ENCODE peak calls at places on chromosome 6, in seven cellular contexts. D, W, B, H, E, T and X are unnamed samples. For H3K4me1, the result is how much of the 10 kb centered on the place peaks cover.

GRCh38 chr6:118912646-118913045 is 18.7 kb downstream of the ASF1A start:
- DNase-seq in W (no peak), B (no peak), T (no peak), D (no peak), E (no peak), H (no peak), X (no peak)

GRCh38 chr6:30542915-30543314 is 13.4 kb downstream of the GNL1 start:
- DNase-seq in H (no peak), D (no peak), B (peak), W (no peak), T (no peak), E (no peak), X (no peak)

GRCh38 chr6:126054258-126054702 is 67.9 kb downstream of the TRMT11 start:
- DNase-seq in D (no peak), W (no peak), B (no peak), E (no peak), T (no peak), H (no peak), X (no peak)

GRCh38 chr6:35508027-35508426 is 4.7 kb downstream of the TULP1 start:
- DNase-seq in B (no peak), W (no peak), T (no peak), E (no peak), D (no peak), H (no peak), X (no peak)

GRCh38 chr6:157240059-157240959 is 83.0 kb downstream of the TMEM242 start:
- DNase-seq in E (no peak), B (no peak), D (no peak), H (peak), W (no peak), T (peak), X (peak)

GRCh38 chr6:9878535-9878934 is 536.3 kb downstream of the TFAP2A start:
- DNase-seq in H (no peak), T (no peak), D (no peak), W (no peak), B (no peak), E (no peak), X (no peak)

GRCh38 chr6:124962617-124963415 is 579 bp downstream of the RNF217 start:
- DNase-seq in D (peak), E (peak), W (peak), T (no peak), H (peak), B (peak), X (peak)

GRCh38 chr6:113718588-113718987 is 138.6 kb upstream of the MARCKS start:
- DNase-seq in T (no peak), B (no peak), E (no peak), D (no peak), W (no peak), H (no peak), X (no peak)

GRCh38 chr6:154301086-154301625 is 55.4 kb downstream of the IPCEF1 start:
- DNase-seq in W (no peak), D (no peak), H (no peak), E (no peak), T (no peak), B (no peak), X (no peak)

GRCh38 chr6:127716425-127716930 is 139.5 kb downstream of the C6orf58 start:
- DNase-seq in W (no peak), B (no peak), D (no peak), E (no peak), H (no peak), T (no peak), X (no peak)

GRCh38 chr6:161890133-161890833 is 616.4 kb upstream of the AGPAT4 start:
- DNase-seq in W (no peak), T (no peak), H (no peak), B (no peak), E (no peak), D (no peak), X (no peak)

GRCh38 chr6:84027340-84028183 is 6.0 kb upstream of the MRAP2 start:
- DNase-seq in T (no peak), W (no peak), H (no peak), E (peak), D (no peak), B (no peak), X (peak)

GRCh38 chr6:26336355-26337198 is 28.4 kb upstream of the BTN3A2 start:
- DNase-seq in W (no peak), D (no peak), E (no peak), B (peak), H (no peak), T (no peak), X (no peak)

GRCh38 chr6:67393356-67393755 is 1241.7 kb upstream of the ADGRB3 start:
- DNase-seq in B (no peak), T (no peak), E (no peak), D (no peak), W (no peak), H (no peak), X (no peak)

GRCh38 chr6:132020138-132020551 is 69.0 kb upstream of the CCN2 start:
- DNase-seq in T (no peak), D (no peak), E (no peak), H (peak), B (no peak), W (no peak), X (no peak)

GRCh38 chr6:21507811-21508210 is 85.7 kb upstream of the SOX4 start:
- DNase-seq in D (no peak), B (no peak), E (no peak), T (no peak), W (no peak), H (no peak), X (no peak)

GRCh38 chr6:93496548-93496947 is 77.2 kb upstream of the EPHA7 start:
- DNase-seq in H (no peak), T (no peak), W (no peak), E (no peak), B (no peak), D (no peak), X (no peak)

GRCh38 chr6:135876048-135876447 is 24.5 kb downstream of the PDE7B start:
- DNase-seq in W (no peak), H (no peak), D (peak), E (no peak), T (no peak), B (peak), X (no peak)

GRCh38 chr6:89495961-89496535 is 63.1 kb downstream of the ANKRD6 start:
- DNase-seq in H (no peak), W (no peak), E (no peak), T (no peak), D (no peak), B (no peak), X (no peak)

GRCh38 chr6:21738180-21739094 is 144.9 kb downstream of the SOX4 start:
- DNase-seq in D (no peak), E (no peak), T (no peak), B (no peak), W (no peak), H (no peak), X (peak)

GRCh38 chr6:40517654-40518053 is 69.5 kb downstream of the LRFN2 start:
- DNase-seq in B (no peak), E (no peak), W (no peak), D (no peak), H (no peak), T (no peak), X (no peak)

GRCh38 chr6:90293319-90293937 is 3.2 kb downstream of the BACH2 start:
- DNase-seq in H (no peak), E (no peak), B (no peak), D (no peak), T (no peak), W (no peak), X (no peak)

GRCh38 chr6:5302995-5303622 is 41.8 kb downstream of the FARS2 start:
- DNase-seq in W (peak), H (no peak), T (peak), B (peak), E (peak), D (peak), X (peak)

GRCh38 chr6:23754197-23754596 is 371.8 kb upstream of the NRSN1 start:
- DNase-seq in B (no peak), T (no peak), H (no peak), D (no peak), W (no peak), E (no peak), X (no peak)

GRCh38 chr6:108348655-108349349 is 53.9 kb downstream of the AFG1L start:
- DNase-seq in W (no peak), E (no peak), T (no peak), H (no peak), D (no peak), B (no peak), X (no peak)

GRCh38 chr6:142929751-142930358 is 15.1 kb downstream of the HIVEP2 start:
- DNase-seq in T (no peak), W (no peak), B (no peak), E (no peak), H (no peak), D (no peak), X (no peak)

GRCh38 chr6:113361014-113361645 is 496.0 kb upstream of the MARCKS start:
- DNase-seq in B (no peak), E (no peak), D (no peak), H (no peak), W (no peak), T (no peak), X (no peak)

GRCh38 chr6:88535296-88535695 is 369.1 kb upstream of the CNR1 start:
- DNase-seq in B (peak), D (no peak), H (no peak), T (no peak), W (no peak), E (no peak), X (no peak)

GRCh38 chr6:124974770-124975377 is 12.6 kb downstream of the RNF217 start:
- DNase-seq in W (no peak), T (no peak), H (no peak), B (no peak), E (no peak), D (no peak), X (peak)

GRCh38 chr6:48986803-48987202 is 476.2 kb downstream of the MMUT start:
- DNase-seq in W (no peak), E (no peak), H (no peak), T (no peak), D (no peak), B (no peak), X (no peak)

GRCh38 chr6:6277418-6277817 is 43.0 kb downstream of the F13A1 start:
- DNase-seq in E (no peak), D (no peak), B (no peak), T (no peak), H (no peak), W (no peak), X (no peak)

GRCh38 chr6:3229566-3230274 is 2.3 kb upstream of the TUBB2B start:
- DNase-seq in B (peak), W (no peak), T (no peak), D (no peak), E (no peak), H (no peak), X (no peak)

GRCh38 chr6:89082439-89082838 is 1.9 kb downstream of the PNRC1 start:
- DNase-seq in W (no peak), D (no peak), E (no peak), T (no peak), B (no peak), H (no peak), X (no peak)

GRCh38 chr6:155635416-155635815 is 179.8 kb upstream of the NOX3 start:
- DNase-seq in E (no peak), H (no peak), D (no peak), T (no peak), B (no peak), W (no peak), X (no peak)

GRCh38 chr6:74467533-74468215 is 738.2 kb downstream of the COL12A1 start:
- DNase-seq in D (no peak), H (no peak), W (no peak), T (no peak), B (no peak), E (no peak), X (no peak)

GRCh38 chr6:166675736-166676135 is 48.7 kb upstream of the RPS6KA2 start:
- DNase-seq in W (no peak), E (no peak), H (no peak), B (no peak), T (no peak), D (no peak), X (no peak)

GRCh38 chr6:160456214-160456546 is 108.0 kb downstream of the SLC22A3 start:
- DNase-seq in W (no peak), B (no peak), E (no peak), D (no peak), T (no peak), H (no peak), X (no peak)
- TF ChIP-seq CTCF in W (no peak), B (no peak), E (no peak), D (no peak), T (no peak), H (no peak), X (no peak)

DNA sequence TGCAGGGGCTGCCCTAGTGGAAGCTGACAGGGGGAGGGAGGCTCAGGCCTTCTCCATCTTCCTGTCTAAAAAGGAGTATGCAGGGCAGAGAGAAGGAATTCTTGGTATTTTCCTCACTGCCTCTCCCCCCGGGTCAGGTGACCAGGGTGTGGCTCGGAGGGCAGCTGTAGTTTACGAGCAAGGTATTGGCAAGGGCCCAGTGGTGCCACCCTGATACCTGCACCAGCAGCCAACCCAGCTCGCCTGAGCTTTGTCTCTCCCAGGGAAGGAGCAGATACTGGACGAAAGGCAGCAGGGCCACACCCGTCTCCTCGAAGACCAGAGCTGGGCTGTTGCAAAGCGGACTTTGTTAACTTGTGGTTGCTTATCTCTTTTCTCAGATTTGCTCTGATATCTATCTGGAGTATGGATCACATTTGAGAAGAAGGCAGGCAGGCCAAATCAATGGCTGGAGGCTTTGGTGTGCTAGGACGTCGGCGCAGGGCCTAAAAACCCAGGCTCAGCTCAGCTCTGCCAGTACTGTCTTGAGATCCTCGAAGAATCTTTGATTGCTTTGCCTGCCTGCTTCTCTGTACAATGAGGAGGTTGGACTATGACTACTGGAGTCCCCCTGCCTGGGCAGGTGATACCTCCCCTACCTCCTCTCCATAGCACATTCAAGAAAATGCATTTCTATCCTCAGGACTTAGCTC is 25.3 kb downstream of the KCNK5 start:
- DNase-seq in W (no peak), E (peak), B (peak), H (no peak), T (peak), D (no peak), X (peak)
- H3K4me1 ChIP-seq in W (under half), E (half or more), B (under half), H (under half), T (half or more), D (under half), X (half or more)

DNA sequence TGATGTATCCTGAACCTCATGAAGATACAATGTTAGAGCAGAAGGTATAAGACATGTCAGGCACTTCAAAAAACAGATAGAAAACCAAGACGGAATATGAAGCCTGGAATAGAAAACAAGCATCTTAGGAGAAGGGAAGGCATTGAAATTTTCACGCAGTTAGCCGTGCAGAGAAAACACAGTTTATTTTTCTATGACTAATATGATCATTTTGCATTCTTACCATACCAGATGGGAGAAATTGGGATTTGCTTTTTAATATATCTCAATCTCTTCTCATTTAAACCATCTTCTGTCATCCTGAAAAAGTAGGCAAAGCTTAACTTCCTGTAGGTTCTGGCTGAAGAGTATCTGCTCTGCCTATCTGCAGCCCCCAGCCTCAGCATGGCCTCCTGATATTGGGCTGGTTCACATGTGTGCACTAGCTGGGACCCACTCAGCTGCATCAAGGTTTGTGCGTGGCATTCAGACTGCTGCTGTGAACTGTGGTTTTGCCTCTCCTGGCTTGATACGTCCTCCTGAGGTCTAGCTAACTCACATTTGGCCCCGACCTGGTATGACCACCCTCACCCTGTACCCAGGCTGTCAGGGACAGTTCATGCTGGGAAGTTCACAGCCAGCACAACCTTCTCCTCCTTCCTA is 392.5 kb upstream of the SASH1 start:
- DNase-seq in W (no peak), D (no peak), H (no peak), T (no peak), E (no peak), B (no peak), X (no peak)
- H3K4me3 ChIP-seq in W (no peak), D (no peak), H (no peak), T (no peak), E (no peak), B (no peak), X (no peak)

GRCh38 chr6:95866732-95867131 is 149.0 kb upstream of the FUT9 start:
- DNase-seq in H (no peak), E (peak), W (no peak), T (peak), B (peak), D (no peak), X (no peak)
- TF ChIP-seq CTCF in H (no peak), E (no peak), W (peak), T (peak), B (peak), D (no peak), X (no peak)

GRCh38 chr6:15386110-15386755 is 140.4 kb downstream of the JARID2 start:
- DNase-seq in H (no peak), E (no peak), W (no peak), D (no peak), T (no peak), B (peak), X (no peak)
- H3K4me1 ChIP-seq in H (under half), E (half or more), W (under half), D (half or more), T (under half), B (under half), X (under half)

DNA sequence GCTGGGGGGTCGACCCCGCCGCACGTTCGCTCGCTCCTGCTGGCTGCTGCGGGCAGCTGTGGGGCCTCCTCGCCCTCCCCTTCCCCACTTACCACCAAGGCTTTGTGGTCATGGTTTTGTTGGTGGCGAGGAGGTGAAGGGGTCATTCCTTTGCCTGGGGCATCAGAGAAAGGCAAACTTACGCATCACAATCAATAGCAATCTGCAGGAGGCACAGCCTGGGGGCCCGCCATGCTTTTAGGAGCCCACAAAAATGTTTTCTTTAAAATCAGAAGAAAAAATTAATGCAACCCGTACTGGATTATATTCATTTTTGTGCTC is 137.0 kb downstream of the IMPG1 start:
- DNase-seq in H (no peak), D (no peak), B (no peak), E (no peak), W (no peak), T (no peak), X (no peak)
- H3K4me3 ChIP-seq in H (peak), D (peak), B (peak), E (peak), W (peak), T (no peak), X (no peak)

GRCh38 chr6:32114853-32115252 is 5.7 kb upstream of the TNXB start:
- DNase-seq in T (no peak), B (no peak), E (no peak), W (no peak), D (no peak), H (peak), X (no peak)

GRCh38 chr6:32111424-32112066 is 2.4 kb upstream of the TNXB start:
- DNase-seq in T (no peak), B (no peak), W (peak), E (no peak), D (no peak), H (peak), X (no peak)

GRCh38 chr6:32115623-32116022 is 6.5 kb upstream of the TNXB start:
- DNase-seq in B (no peak), T (no peak), H (no peak), W (no peak), D (no peak), E (no peak), X (no peak)

GRCh38 chr6:32112436-32112980 is 3.4 kb upstream of the TNXB start:
- DNase-seq in W (peak), D (no peak), E (no peak), B (no peak), T (no peak), H (peak), X (no peak)

GRCh38 chr6:32113386-32114352 is 4.5 kb upstream of the TNXB start:
- DNase-seq in E (peak), H (peak), W (peak), T (no peak), B (peak), D (peak), X (peak)
- TF ChIP-seq CTCF in E (no peak), H (no peak), W (peak), T (peak), B (peak), D (peak), X (no peak)

GRCh38 chr6:37628611-37629320 is 68.9 kb downstream of the MDGA1 start:
- DNase-seq in T (no peak), B (no peak), H (peak), E (no peak), W (no peak), D (no peak), X (no peak)
- H3K4me1 ChIP-seq in T (under half), B (under half), H (under half), E (under half), W (under half), D (under half), X (under half)

GRCh38 chr6:1575213-1576041 is 34.3 kb upstream of the FOXC1 start:
- DNase-seq in H (no peak), E (no peak), W (peak), D (peak), T (no peak), B (peak), X (no peak)
- H3K4me3 ChIP-seq in H (peak), E (no peak), W (peak), D (no peak), T (no peak), B (no peak), X (no peak)